ENCODE peak calls at places on chromosome 14, in ten cellular contexts. One of them, this sample, is unnamed. For H4K20me1, the result is how much of the 10 kb centered on the place peaks cover.

GRCh38 chr14:69005432-69006148 is 26.5 kb upstream of the ACTN1 start:
- DNase-seq in PC-9: peak
- DNase-seq in GM23248: peak
- DNase-seq in Karpas-422: no peak
- DNase-seq in fibroblast of lung: peak
- DNase-seq in IMR-90: peak
- DNase-seq in HCT116: peak
- DNase-seq in astrocyte: peak
- DNase-seq in PC-3: peak
- DNase-seq in K562: peak
- DNase-seq in this sample: peak

GRCh38 chr14:84809158-84809557 is 720.8 kb upstream of the FLRT2 start:
- DNase-seq in Karpas-422: no peak
- DNase-seq in fibroblast of lung: no peak
- DNase-seq in IMR-90: no peak
- DNase-seq in K562: no peak
- DNase-seq in GM23248: no peak
- DNase-seq in PC-9: no peak
- DNase-seq in HCT116: no peak
- DNase-seq in astrocyte: no peak
- DNase-seq in PC-3: no peak
- DNase-seq in this sample: no peak

GRCh38 chr14:68662395-68662794 is 130.5 kb downstream of the ZFP36L1 start:
- DNase-seq in Karpas-422: no peak
- DNase-seq in PC-9: no peak
- DNase-seq in PC-3: no peak
- DNase-seq in HCT116: no peak
- DNase-seq in fibroblast of lung: no peak
- DNase-seq in IMR-90: peak
- DNase-seq in astrocyte: no peak
- DNase-seq in K562: no peak
- DNase-seq in GM23248: peak
- DNase-seq in this sample: no peak

GRCh38 chr14:93060841-93061240 is 54.9 kb downstream of the ITPK1 start:
- DNase-seq in PC-9: no peak
- DNase-seq in K562: no peak
- DNase-seq in fibroblast of lung: no peak
- DNase-seq in Karpas-422: no peak
- DNase-seq in IMR-90: no peak
- DNase-seq in astrocyte: no peak
- DNase-seq in PC-3: no peak
- DNase-seq in GM23248: no peak
- DNase-seq in HCT116: no peak
- DNase-seq in this sample: no peak

GRCh38 chr14:104827173-104828055 is 26.5 kb downstream of the ZBTB42 start:
- DNase-seq in GM23248: peak
- DNase-seq in HCT116: peak
- DNase-seq in astrocyte: peak
- DNase-seq in PC-3: peak
- DNase-seq in Karpas-422: peak
- DNase-seq in fibroblast of lung: peak
- DNase-seq in IMR-90: peak
- DNase-seq in PC-9: no peak
- DNase-seq in K562: peak
- DNase-seq in this sample: peak

GRCh38 chr14:21102472-21103164 is 1.8 kb downstream of the TMEM253 start:
- DNase-seq in IMR-90: no peak
- DNase-seq in astrocyte: no peak
- DNase-seq in GM23248: no peak
- DNase-seq in PC-3: no peak
- DNase-seq in Karpas-422: no peak
- DNase-seq in fibroblast of lung: no peak
- DNase-seq in PC-9: no peak
- DNase-seq in K562: peak
- DNase-seq in HCT116: no peak
- DNase-seq in this sample: peak

GRCh38 chr14:20195911-20196310 is 5.2 kb downstream of the OR11G2 start:
- DNase-seq in GM23248: peak
- DNase-seq in astrocyte: no peak
- DNase-seq in PC-9: no peak
- DNase-seq in PC-3: peak
- DNase-seq in IMR-90: no peak
- DNase-seq in HCT116: no peak
- DNase-seq in Karpas-422: peak
- DNase-seq in K562: peak
- DNase-seq in fibroblast of lung: no peak
- DNase-seq in this sample: no peak

GRCh38 chr14:50173891-50174290 is 57.5 kb downstream of the SOS2 start:
- DNase-seq in GM23248: peak
- DNase-seq in astrocyte: peak
- DNase-seq in HCT116: no peak
- DNase-seq in IMR-90: peak
- DNase-seq in PC-9: no peak
- DNase-seq in PC-3: peak
- DNase-seq in K562: no peak
- DNase-seq in fibroblast of lung: no peak
- DNase-seq in Karpas-422: no peak
- DNase-seq in this sample: no peak

GRCh38 chr14:54708982-54709381 is 142.1 kb downstream of the SAMD4A start:
- DNase-seq in fibroblast of lung: no peak
- DNase-seq in IMR-90: no peak
- DNase-seq in PC-9: no peak
- DNase-seq in astrocyte: no peak
- DNase-seq in HCT116: no peak
- DNase-seq in K562: no peak
- DNase-seq in GM23248: no peak
- DNase-seq in PC-3: no peak
- DNase-seq in Karpas-422: no peak
- DNase-seq in this sample: no peak

GRCh38 chr14:54708161-54708560 is 141.2 kb downstream of the SAMD4A start:
- DNase-seq in Karpas-422: no peak
- DNase-seq in PC-3: no peak
- DNase-seq in K562: peak
- DNase-seq in PC-9: no peak
- DNase-seq in GM23248: no peak
- DNase-seq in IMR-90: no peak
- DNase-seq in astrocyte: no peak
- DNase-seq in fibroblast of lung: no peak
- DNase-seq in HCT116: no peak
- DNase-seq in this sample: no peak

GRCh38 chr14:54711312-54711711 is 144.4 kb downstream of the SAMD4A start:
- DNase-seq in PC-9: no peak
- DNase-seq in K562: no peak
- DNase-seq in PC-3: no peak
- DNase-seq in astrocyte: no peak
- DNase-seq in Karpas-422: no peak
- DNase-seq in GM23248: no peak
- DNase-seq in HCT116: no peak
- DNase-seq in IMR-90: no peak
- DNase-seq in fibroblast of lung: no peak
- DNase-seq in this sample: no peak

GRCh38 chr14:54709867-54710266 is 142.9 kb downstream of the SAMD4A start:
- DNase-seq in PC-3: no peak
- DNase-seq in K562: no peak
- DNase-seq in PC-9: no peak
- DNase-seq in fibroblast of lung: no peak
- DNase-seq in Karpas-422: no peak
- DNase-seq in HCT116: no peak
- DNase-seq in IMR-90: no peak
- DNase-seq in astrocyte: no peak
- DNase-seq in GM23248: no peak
- DNase-seq in this sample: no peak

GRCh38 chr14:54709444-54709843 is 142.5 kb downstream of the SAMD4A start:
- DNase-seq in GM23248: no peak
- DNase-seq in astrocyte: no peak
- DNase-seq in IMR-90: no peak
- DNase-seq in fibroblast of lung: no peak
- DNase-seq in PC-9: no peak
- DNase-seq in Karpas-422: no peak
- DNase-seq in K562: no peak
- DNase-seq in PC-3: no peak
- DNase-seq in HCT116: no peak
- DNase-seq in this sample: no peak
- H4K20me1 ChIP-seq in GM23248: under half
- H4K20me1 ChIP-seq in astrocyte: under half
- H4K20me1 ChIP-seq in IMR-90: half or more
- H4K20me1 ChIP-seq in fibroblast of lung: under half
- H4K20me1 ChIP-seq in PC-9: under half
- H4K20me1 ChIP-seq in Karpas-422: under half
- H4K20me1 ChIP-seq in K562: under half
- H4K20me1 ChIP-seq in PC-3: under half
- H4K20me1 ChIP-seq in HCT116: under half
- H4K20me1 ChIP-seq in this sample: under half

GRCh38 chr14:99576304-99576703 is 27.7 kb downstream of the CCDC85C start:
- DNase-seq in astrocyte: no peak
- DNase-seq in PC-3: peak
- DNase-seq in IMR-90: no peak
- DNase-seq in GM23248: peak
- DNase-seq in Karpas-422: no peak
- DNase-seq in fibroblast of lung: no peak
- DNase-seq in K562: no peak
- DNase-seq in PC-9: peak
- DNase-seq in HCT116: no peak
- DNase-seq in this sample: no peak

GRCh38 chr14:99576761-99577705 is 27.0 kb downstream of the CCDC85C start:
- DNase-seq in PC-9: no peak
- DNase-seq in HCT116: no peak
- DNase-seq in Karpas-422: no peak
- DNase-seq in PC-3: no peak
- DNase-seq in K562: no peak
- DNase-seq in fibroblast of lung: no peak
- DNase-seq in GM23248: no peak
- DNase-seq in IMR-90: no peak
- DNase-seq in astrocyte: peak
- DNase-seq in this sample: no peak

GRCh38 chr14:99579077-99579836 is 24.8 kb downstream of the CCDC85C start:
- DNase-seq in HCT116: no peak
- DNase-seq in PC-3: peak
- DNase-seq in K562: no peak
- DNase-seq in PC-9: peak
- DNase-seq in fibroblast of lung: no peak
- DNase-seq in GM23248: no peak
- DNase-seq in Karpas-422: no peak
- DNase-seq in IMR-90: no peak
- DNase-seq in astrocyte: no peak
- DNase-seq in this sample: no peak

GRCh38 chr14:99579903-99580570 is 24.0 kb downstream of the CCDC85C start:
- DNase-seq in K562: peak
- DNase-seq in IMR-90: peak
- DNase-seq in Karpas-422: no peak
- DNase-seq in fibroblast of lung: no peak
- DNase-seq in GM23248: peak
- DNase-seq in PC-9: peak
- DNase-seq in PC-3: peak
- DNase-seq in HCT116: peak
- DNase-seq in astrocyte: peak
- DNase-seq in this sample: peak

GRCh38 chr14:99578541-99579044 is 25.4 kb downstream of the CCDC85C start:
- DNase-seq in IMR-90: no peak
- DNase-seq in K562: no peak
- DNase-seq in PC-9: no peak
- DNase-seq in GM23248: peak
- DNase-seq in PC-3: peak
- DNase-seq in fibroblast of lung: no peak
- DNase-seq in astrocyte: no peak
- DNase-seq in HCT116: no peak
- DNase-seq in Karpas-422: no peak
- DNase-seq in this sample: no peak
- H4K20me1 ChIP-seq in IMR-90: under half
- H4K20me1 ChIP-seq in K562: under half
- H4K20me1 ChIP-seq in PC-9: under half
- H4K20me1 ChIP-seq in GM23248: under half
- H4K20me1 ChIP-seq in PC-3: under half
- H4K20me1 ChIP-seq in fibroblast of lung: under half
- H4K20me1 ChIP-seq in astrocyte: under half
- H4K20me1 ChIP-seq in HCT116: under half
- H4K20me1 ChIP-seq in Karpas-422: under half
- H4K20me1 ChIP-seq in this sample: half or more

GRCh38 chr14:102140750-102141145 is 1.1 kb downstream of the WDR20 start:
- DNase-seq in HCT116: no peak
- DNase-seq in PC-3: peak
- DNase-seq in GM23248: no peak
- DNase-seq in Karpas-422: no peak
- DNase-seq in K562: peak
- DNase-seq in IMR-90: no peak
- DNase-seq in astrocyte: no peak
- DNase-seq in fibroblast of lung: no peak
- DNase-seq in PC-9: no peak
- DNase-seq in this sample: no peak

GRCh38 chr14:102138935-102139247 is 806 bp upstream of the WDR20 start:
- DNase-seq in PC-9: no peak
- DNase-seq in HCT116: no peak
- DNase-seq in K562: no peak
- DNase-seq in PC-3: no peak
- DNase-seq in IMR-90: no peak
- DNase-seq in GM23248: peak
- DNase-seq in astrocyte: no peak
- DNase-seq in Karpas-422: no peak
- DNase-seq in fibroblast of lung: no peak
- DNase-seq in this sample: no peak

GRCh38 chr14:102139248-102140026 is at the start of gene WDR20:
- DNase-seq in K562: peak
- DNase-seq in PC-9: peak
- DNase-seq in IMR-90: peak
- DNase-seq in fibroblast of lung: peak
- DNase-seq in Karpas-422: peak
- DNase-seq in GM23248: peak
- DNase-seq in astrocyte: peak
- DNase-seq in PC-3: peak
- DNase-seq in HCT116: peak
- DNase-seq in this sample: peak

GRCh38 chr14:102140027-102140749 is 491 bp downstream of the WDR20 start:
- DNase-seq in PC-3: no peak
- DNase-seq in Karpas-422: peak
- DNase-seq in fibroblast of lung: peak
- DNase-seq in astrocyte: no peak
- DNase-seq in GM23248: peak
- DNase-seq in HCT116: no peak
- DNase-seq in K562: no peak
- DNase-seq in PC-9: peak
- DNase-seq in IMR-90: no peak
- DNase-seq in this sample: peak

GRCh38 chr14:102141797-102142196 is 2.1 kb downstream of the WDR20 start:
- DNase-seq in PC-9: no peak
- DNase-seq in fibroblast of lung: no peak
- DNase-seq in PC-3: no peak
- DNase-seq in K562: no peak
- DNase-seq in astrocyte: no peak
- DNase-seq in IMR-90: no peak
- DNase-seq in GM23248: no peak
- DNase-seq in Karpas-422: no peak
- DNase-seq in HCT116: no peak
- DNase-seq in this sample: no peak
- H4K20me1 ChIP-seq in PC-9: under half
- H4K20me1 ChIP-seq in fibroblast of lung: under half
- H4K20me1 ChIP-seq in PC-3: under half
- H4K20me1 ChIP-seq in K562: under half
- H4K20me1 ChIP-seq in astrocyte: under half
- H4K20me1 ChIP-seq in IMR-90: under half
- H4K20me1 ChIP-seq in GM23248: under half
- H4K20me1 ChIP-seq in Karpas-422: under half
- H4K20me1 ChIP-seq in HCT116: under half
- H4K20me1 ChIP-seq in this sample: half or more

DNA sequence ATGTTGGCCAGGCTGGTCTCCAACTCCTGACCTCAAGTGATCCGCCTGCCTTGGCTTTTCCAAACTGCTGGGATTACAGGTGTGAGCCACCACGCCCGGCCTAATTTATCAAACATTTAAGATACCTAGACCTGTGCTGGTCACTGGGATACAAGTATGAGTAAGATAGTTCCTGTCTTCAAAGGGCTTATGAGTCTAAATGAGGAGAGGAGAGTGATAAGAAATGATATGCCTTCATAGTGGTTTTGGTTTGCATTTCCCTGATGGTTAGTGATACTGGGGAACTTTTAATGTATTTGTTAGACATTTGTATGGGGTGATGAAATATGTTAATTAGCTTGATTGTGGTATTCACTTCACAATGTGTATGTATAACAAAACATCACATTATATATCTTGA is 21.3 kb downstream of the TMED10 start:
- DNase-seq in fibroblast of lung: no peak
- DNase-seq in astrocyte: no peak
- DNase-seq in HCT116: no peak
- DNase-seq in PC-9: no peak
- DNase-seq in IMR-90: no peak
- DNase-seq in Karpas-422: no peak
- DNase-seq in K562: no peak
- DNase-seq in PC-3: no peak
- DNase-seq in GM23248: no peak
- DNase-seq in this sample: no peak
- H4K20me1 ChIP-seq in fibroblast of lung: under half
- H4K20me1 ChIP-seq in astrocyte: half or more
- H4K20me1 ChIP-seq in HCT116: under half
- H4K20me1 ChIP-seq in PC-9: half or more
- H4K20me1 ChIP-seq in IMR-90: under half
- H4K20me1 ChIP-seq in Karpas-422: under half
- H4K20me1 ChIP-seq in K562: under half
- H4K20me1 ChIP-seq in PC-3: under half
- H4K20me1 ChIP-seq in GM23248: under half
- H4K20me1 ChIP-seq in this sample: under half

This sample was measured in neural progenitor cell.